ENCODE peak calls at places on chromosomes 1 and 21, in four cellular contexts. One of them, this sample, is unnamed.

GRCh38 chr21:39184050-39184980 is 1.1 kb upstream of the PSMG1 start:
- DNase-seq in ELR: peak
- DNase-seq in NCI-H1694: no peak
- DNase-seq in uterus: no peak
- DNase-seq in this sample: no peak

GRCh38 chr1:204506091-204506968 is 9.9 kb upstream of the MDM4 start:
- DNase-seq in ELR: peak
- DNase-seq in uterus: peak
- DNase-seq in NCI-H1694: peak
- DNase-seq in this sample: peak

GRCh38 chr1:78587213-78587612 is 33.0 kb upstream of the IFI44L start:
- DNase-seq in uterus: no peak
- DNase-seq in ELR: no peak
- DNase-seq in NCI-H1694: no peak
- DNase-seq in this sample: peak

GRCh38 chr1:37078866-37079265 is 44.6 kb upstream of the GRIK3 start:
- DNase-seq in uterus: no peak
- DNase-seq in ELR: no peak
- DNase-seq in NCI-H1694: no peak
- DNase-seq in this sample: no peak

GRCh38 chr1:92599184-92599583 is 112.5 kb upstream of the GFI1 start:
- DNase-seq in NCI-H1694: no peak
- DNase-seq in uterus: no peak
- DNase-seq in ELR: peak
- DNase-seq in this sample: peak

GRCh38 chr1:93827128-93827527 is 51.9 kb downstream of the DNTTIP2 start:
- DNase-seq in uterus: no peak
- DNase-seq in ELR: no peak
- DNase-seq in NCI-H1694: peak
- DNase-seq in this sample: no peak

GRCh38 chr1:47388548-47389238 is 27.4 kb upstream of the FOXE3 start:
- DNase-seq in NCI-H1694: peak
- DNase-seq in uterus: no peak
- DNase-seq in ELR: peak
- DNase-seq in this sample: peak

GRCh38 chr1:230317823-230318819 is 108.0 kb downstream of the PGBD5 start:
- DNase-seq in uterus: no peak
- DNase-seq in NCI-H1694: no peak
- DNase-seq in ELR: no peak
- DNase-seq in this sample: peak

GRCh38 chr1:35426097-35426586 is 131.1 kb downstream of the KIAA0319L start:
- DNase-seq in uterus: no peak
- DNase-seq in ELR: no peak
- DNase-seq in NCI-H1694: no peak
- DNase-seq in this sample: no peak

This sample was measured in epithelial cell of esophagus.